ENCODE peak calls at places on chromosome 19, in ten cellular contexts. One of them, this sample, is unnamed.

GRCh38 chr19:39705578-39706188 is 1.4 kb downstream of the LGALS14 start:
- DNase-seq in HT-29: no peak
- DNase-seq in C1 segment of cervical spinal cord: no peak
- DNase-seq in choroid plexus epithelial cell: no peak
- DNase-seq in fibroblast of lung: no peak
- DNase-seq in glomerular endothelial cell: no peak
- DNase-seq in esophagus squamous epithelium: no peak
- DNase-seq in NCI-H2029 treated with DMSO at 0.1 percent for 48 hours: no peak
- DNase-seq in DMS 273 treated with DMSO at 0.1 percent for 48 hours: no peak
- DNase-seq in activated B cell treated with CpG ODN at 0.5 μM for 24 hours: no peak
- DNase-seq in this sample: no peak

GRCh38 chr19:5452594-5453565 is 2.3 kb upstream of the ZNRF4 start:
- DNase-seq in HT-29: peak
- DNase-seq in C1 segment of cervical spinal cord: no peak
- DNase-seq in choroid plexus epithelial cell: peak
- DNase-seq in fibroblast of lung: peak
- DNase-seq in glomerular endothelial cell: no peak
- DNase-seq in esophagus squamous epithelium: no peak
- DNase-seq in NCI-H2029 treated with DMSO at 0.1 percent for 48 hours: no peak
- DNase-seq in DMS 273 treated with DMSO at 0.1 percent for 48 hours: peak
- DNase-seq in activated B cell treated with CpG ODN at 0.5 μM for 24 hours: no peak
- DNase-seq in this sample: no peak

GRCh38 chr19:34926685-34927375 is at the start of gene ZNF30:
- DNase-seq in HT-29: peak
- DNase-seq in C1 segment of cervical spinal cord: peak
- DNase-seq in choroid plexus epithelial cell: peak
- DNase-seq in fibroblast of lung: peak
- DNase-seq in glomerular endothelial cell: peak
- DNase-seq in esophagus squamous epithelium: peak
- DNase-seq in NCI-H2029 treated with DMSO at 0.1 percent for 48 hours: peak
- DNase-seq in DMS 273 treated with DMSO at 0.1 percent for 48 hours: peak
- DNase-seq in activated B cell treated with CpG ODN at 0.5 μM for 24 hours: peak
- DNase-seq in this sample: peak

GRCh38 chr19:55165952-55166529 is 372 bp downstream of the DNAAF3 start:
- DNase-seq in HT-29: peak
- DNase-seq in C1 segment of cervical spinal cord: no peak
- DNase-seq in choroid plexus epithelial cell: peak
- DNase-seq in fibroblast of lung: peak
- DNase-seq in glomerular endothelial cell: no peak
- DNase-seq in esophagus squamous epithelium: no peak
- DNase-seq in NCI-H2029 treated with DMSO at 0.1 percent for 48 hours: peak
- DNase-seq in DMS 273 treated with DMSO at 0.1 percent for 48 hours: peak
- DNase-seq in activated B cell treated with CpG ODN at 0.5 μM for 24 hours: no peak
- DNase-seq in this sample: peak

GRCh38 chr19:40255619-40256166 is 29.2 kb upstream of the CCNP start:
- DNase-seq in HT-29: no peak
- DNase-seq in C1 segment of cervical spinal cord: no peak
- DNase-seq in choroid plexus epithelial cell: no peak
- DNase-seq in fibroblast of lung: no peak
- DNase-seq in glomerular endothelial cell: no peak
- DNase-seq in esophagus squamous epithelium: no peak
- DNase-seq in NCI-H2029 treated with DMSO at 0.1 percent for 48 hours: no peak
- DNase-seq in DMS 273 treated with DMSO at 0.1 percent for 48 hours: no peak
- DNase-seq in activated B cell treated with CpG ODN at 0.5 μM for 24 hours: no peak
- DNase-seq in this sample: no peak

GRCh38 chr19:15428956-15429824 is 10.4 kb upstream of the AKAP8L start:
- DNase-seq in HT-29: no peak
- DNase-seq in C1 segment of cervical spinal cord: no peak
- DNase-seq in choroid plexus epithelial cell: no peak
- DNase-seq in fibroblast of lung: no peak
- DNase-seq in glomerular endothelial cell: no peak
- DNase-seq in esophagus squamous epithelium: no peak
- DNase-seq in NCI-H2029 treated with DMSO at 0.1 percent for 48 hours: no peak
- DNase-seq in DMS 273 treated with DMSO at 0.1 percent for 48 hours: no peak
- DNase-seq in activated B cell treated with CpG ODN at 0.5 μM for 24 hours: no peak
- DNase-seq in this sample: no peak

GRCh38 chr19:50209131-50209530 is 5.7 kb downstream of the MYH14 start:
- DNase-seq in HT-29: no peak
- DNase-seq in C1 segment of cervical spinal cord: no peak
- DNase-seq in choroid plexus epithelial cell: no peak
- DNase-seq in fibroblast of lung: no peak
- DNase-seq in glomerular endothelial cell: no peak
- DNase-seq in esophagus squamous epithelium: no peak
- DNase-seq in NCI-H2029 treated with DMSO at 0.1 percent for 48 hours: no peak
- DNase-seq in DMS 273 treated with DMSO at 0.1 percent for 48 hours: no peak
- DNase-seq in activated B cell treated with CpG ODN at 0.5 μM for 24 hours: no peak
- DNase-seq in this sample: no peak

GRCh38 chr19:50551713-50552187 is 16.5 kb downstream of the LRRC4B start:
- DNase-seq in HT-29: no peak
- DNase-seq in C1 segment of cervical spinal cord: no peak
- DNase-seq in choroid plexus epithelial cell: no peak
- DNase-seq in fibroblast of lung: no peak
- DNase-seq in glomerular endothelial cell: no peak
- DNase-seq in esophagus squamous epithelium: no peak
- DNase-seq in NCI-H2029 treated with DMSO at 0.1 percent for 48 hours: no peak
- DNase-seq in DMS 273 treated with DMSO at 0.1 percent for 48 hours: no peak
- DNase-seq in activated B cell treated with CpG ODN at 0.5 μM for 24 hours: no peak
- DNase-seq in this sample: no peak

GRCh38 chr19:38650911-38651584 is 3.6 kb downstream of the ACTN4 start:
- DNase-seq in HT-29: peak
- DNase-seq in C1 segment of cervical spinal cord: no peak
- DNase-seq in choroid plexus epithelial cell: peak
- DNase-seq in fibroblast of lung: peak
- DNase-seq in glomerular endothelial cell: no peak
- DNase-seq in esophagus squamous epithelium: no peak
- DNase-seq in NCI-H2029 treated with DMSO at 0.1 percent for 48 hours: no peak
- DNase-seq in DMS 273 treated with DMSO at 0.1 percent for 48 hours: no peak
- DNase-seq in activated B cell treated with CpG ODN at 0.5 μM for 24 hours: no peak
- DNase-seq in this sample: peak

GRCh38 chr19:49335071-49335783 is at the start of gene CD37:
- DNase-seq in HT-29: no peak
- DNase-seq in C1 segment of cervical spinal cord: no peak
- DNase-seq in choroid plexus epithelial cell: no peak
- DNase-seq in fibroblast of lung: no peak
- DNase-seq in glomerular endothelial cell: no peak
- DNase-seq in esophagus squamous epithelium: no peak
- DNase-seq in NCI-H2029 treated with DMSO at 0.1 percent for 48 hours: no peak
- DNase-seq in DMS 273 treated with DMSO at 0.1 percent for 48 hours: no peak
- DNase-seq in activated B cell treated with CpG ODN at 0.5 μM for 24 hours: peak
- DNase-seq in this sample: no peak

GRCh38 chr19:48511321-48511731 is 309 bp downstream of the LMTK3 start:
- DNase-seq in HT-29: no peak
- DNase-seq in C1 segment of cervical spinal cord: no peak
- DNase-seq in choroid plexus epithelial cell: no peak
- DNase-seq in fibroblast of lung: no peak
- DNase-seq in glomerular endothelial cell: no peak
- DNase-seq in esophagus squamous epithelium: no peak
- DNase-seq in NCI-H2029 treated with DMSO at 0.1 percent for 48 hours: no peak
- DNase-seq in DMS 273 treated with DMSO at 0.1 percent for 48 hours: no peak
- DNase-seq in activated B cell treated with CpG ODN at 0.5 μM for 24 hours: no peak
- DNase-seq in this sample: no peak

GRCh38 chr19:48341006-48341405 is 15.7 kb downstream of the EMP3 start:
- DNase-seq in HT-29: no peak
- DNase-seq in C1 segment of cervical spinal cord: no peak
- DNase-seq in choroid plexus epithelial cell: peak
- DNase-seq in fibroblast of lung: peak
- DNase-seq in glomerular endothelial cell: no peak
- DNase-seq in esophagus squamous epithelium: no peak
- DNase-seq in NCI-H2029 treated with DMSO at 0.1 percent for 48 hours: no peak
- DNase-seq in DMS 273 treated with DMSO at 0.1 percent for 48 hours: peak
- DNase-seq in activated B cell treated with CpG ODN at 0.5 μM for 24 hours: no peak
- DNase-seq in this sample: no peak

GRCh38 chr19:5903502-5904301 is at the start of gene NDUFA11:
- DNase-seq in HT-29: peak
- DNase-seq in C1 segment of cervical spinal cord: peak
- DNase-seq in choroid plexus epithelial cell: peak
- DNase-seq in fibroblast of lung: peak
- DNase-seq in glomerular endothelial cell: no peak
- DNase-seq in esophagus squamous epithelium: peak
- DNase-seq in NCI-H2029 treated with DMSO at 0.1 percent for 48 hours: peak
- DNase-seq in DMS 273 treated with DMSO at 0.1 percent for 48 hours: peak
- DNase-seq in activated B cell treated with CpG ODN at 0.5 μM for 24 hours: peak
- DNase-seq in this sample: peak

GRCh38 chr19:31693870-31694269 is 344.6 kb upstream of the TSHZ3 start:
- DNase-seq in HT-29: no peak
- DNase-seq in C1 segment of cervical spinal cord: no peak
- DNase-seq in choroid plexus epithelial cell: no peak
- DNase-seq in fibroblast of lung: no peak
- DNase-seq in glomerular endothelial cell: no peak
- DNase-seq in esophagus squamous epithelium: no peak
- DNase-seq in NCI-H2029 treated with DMSO at 0.1 percent for 48 hours: no peak
- DNase-seq in DMS 273 treated with DMSO at 0.1 percent for 48 hours: no peak
- DNase-seq in activated B cell treated with CpG ODN at 0.5 μM for 24 hours: no peak
- DNase-seq in this sample: no peak

GRCh38 chr19:7799640-7800355 is 30.2 kb upstream of the EVI5L start:
- DNase-seq in HT-29: peak
- DNase-seq in C1 segment of cervical spinal cord: no peak
- DNase-seq in choroid plexus epithelial cell: peak
- DNase-seq in fibroblast of lung: peak
- DNase-seq in glomerular endothelial cell: peak
- DNase-seq in esophagus squamous epithelium: no peak
- DNase-seq in NCI-H2029 treated with DMSO at 0.1 percent for 48 hours: peak
- DNase-seq in DMS 273 treated with DMSO at 0.1 percent for 48 hours: no peak
- DNase-seq in activated B cell treated with CpG ODN at 0.5 μM for 24 hours: peak
- DNase-seq in this sample: peak

GRCh38 chr19:57078802-57079201 is 41.0 kb upstream of the USP29 start:
- DNase-seq in HT-29: no peak
- DNase-seq in C1 segment of cervical spinal cord: no peak
- DNase-seq in choroid plexus epithelial cell: no peak
- DNase-seq in fibroblast of lung: no peak
- DNase-seq in glomerular endothelial cell: no peak
- DNase-seq in esophagus squamous epithelium: no peak
- DNase-seq in NCI-H2029 treated with DMSO at 0.1 percent for 48 hours: no peak
- DNase-seq in DMS 273 treated with DMSO at 0.1 percent for 48 hours: no peak
- DNase-seq in activated B cell treated with CpG ODN at 0.5 μM for 24 hours: no peak
- DNase-seq in this sample: no peak

GRCh38 chr19:13723206-13723605 is 41.1 kb upstream of the MRI1 start:
- DNase-seq in HT-29: no peak
- DNase-seq in C1 segment of cervical spinal cord: no peak
- DNase-seq in choroid plexus epithelial cell: peak
- DNase-seq in fibroblast of lung: peak
- DNase-seq in glomerular endothelial cell: no peak
- DNase-seq in esophagus squamous epithelium: no peak
- DNase-seq in NCI-H2029 treated with DMSO at 0.1 percent for 48 hours: no peak
- DNase-seq in DMS 273 treated with DMSO at 0.1 percent for 48 hours: no peak
- DNase-seq in activated B cell treated with CpG ODN at 0.5 μM for 24 hours: no peak
- DNase-seq in this sample: no peak